ENCODE peak calls at places on chromosomes 7 and 10, in five cellular contexts. U is psoas muscle, A is pancreas, X is breast epithelium, E is HepG2. I is an unnamed sample.

GRCh38 chr7:105790996-105791395 is 85.4 kb downstream of the ATXN7L1 start:
- DNase-seq in U (no peak), A (no peak), X (no peak), E (no peak), I (no peak)

GRCh38 chr10:110919971-110920881 is 822 bp downstream of the SHOC2 start:
- DNase-seq in U (no peak), A (peak; percentile 78), X (peak; percentile 32), E (no peak), I (peak; percentile 52)

GRCh38 chr10:70546585-70546984 is 56.0 kb downstream of the PRF1 start:
- DNase-seq in U (no peak), A (no peak), X (no peak), E (no peak), I (no peak)

GRCh38 chr10:45374451-45375052 is 536 bp downstream of the ALOX5 start:
- DNase-seq in U (no peak), A (no peak), X (no peak), E (no peak), I (peak; percentile 58)

GRCh38 chr7:104861729-104862128 is 152.3 kb upstream of the KMT2E start:
- DNase-seq in U (no peak), A (no peak), X (no peak), E (no peak), I (no peak)

GRCh38 chr7:19677201-19677600 is 31.6 kb downstream of the POLR1F start:
- DNase-seq in U (no peak), A (no peak), X (no peak), E (no peak), I (no peak)

GRCh38 chr7:17674166-17674955 is 265.9 kb downstream of the SNX13 start:
- DNase-seq in U (no peak), A (no peak), X (peak; percentile 25), E (no peak), I (no peak)

GRCh38 chr10:86966008-86966654 is 2.2 kb upstream of the ADIRF start:
- DNase-seq in U (no peak), A (no peak), X (no peak), E (no peak), I (no peak)

GRCh38 chr7:150787321-150788281 is 12.6 kb downstream of the TMEM176B start:
- DNase-seq in U (no peak), A (no peak), X (no peak), E (no peak), I (peak; percentile 49)

GRCh38 chr10:110625951-110626855 is 17.9 kb upstream of the RBM20 start:
- DNase-seq in U (no peak), A (no peak), X (no peak), E (no peak), I (no peak)

GRCh38 chr10:71694567-71694968 is 25.0 kb downstream of the C10orf105 start:
- DNase-seq in U (no peak), A (no peak), X (no peak), E (no peak), I (no peak)

GRCh38 chr7:128425851-128426250 is 16.1 kb upstream of the IMPDH1 start:
- DNase-seq in U (peak; percentile 58), A (no peak), X (no peak), E (peak; percentile 49), I (peak; percentile 74)

GRCh38 chr7:6074612-6075380 is 43.6 kb downstream of the ANKRD61 start:
- DNase-seq in U (no peak), A (no peak), X (no peak), E (no peak), I (no peak)

GRCh38 chr10:98415710-98416077 is 712 bp upstream of the PYROXD2 start:
- DNase-seq in U (no peak), A (no peak), X (no peak), E (peak; percentile 12), I (no peak)

GRCh38 chr10:27542812-27543211 is 38.7 kb downstream of the RAB18 start:
- DNase-seq in U (no peak), A (no peak), X (no peak), E (no peak), I (peak; percentile 22)

GRCh38 chr10:69338547-69339450 is 60.5 kb downstream of the HK1 start:
- DNase-seq in U (no peak), A (no peak), X (no peak), E (no peak), I (no peak)

GRCh38 chr10:35388197-35388596 is 51.9 kb downstream of the CCNY start:
- DNase-seq in U (no peak), A (no peak), X (no peak), E (no peak), I (no peak)

GRCh38 chr7:155643804-155644177 is 670 bp upstream of the RBM33 start:
- DNase-seq in U (no peak), A (peak; percentile 74), X (no peak), E (no peak), I (no peak)

GRCh38 chr7:7554021-7554432 is 12.7 kb upstream of the MIOS start:
- DNase-seq in U (peak; percentile 18), A (no peak), X (no peak), E (no peak), I (no peak)

GRCh38 chr7:93148135-93148534 is at the start of gene SAMD9L:
- DNase-seq in U (no peak), A (no peak), X (no peak), E (no peak), I (no peak)

GRCh38 chr7:4738711-4739527 is 36.5 kb upstream of the AP5Z1 start:
- DNase-seq in U (peak; percentile 56), A (no peak), X (no peak), E (peak; percentile 77), I (peak; percentile 75)

DNA sequence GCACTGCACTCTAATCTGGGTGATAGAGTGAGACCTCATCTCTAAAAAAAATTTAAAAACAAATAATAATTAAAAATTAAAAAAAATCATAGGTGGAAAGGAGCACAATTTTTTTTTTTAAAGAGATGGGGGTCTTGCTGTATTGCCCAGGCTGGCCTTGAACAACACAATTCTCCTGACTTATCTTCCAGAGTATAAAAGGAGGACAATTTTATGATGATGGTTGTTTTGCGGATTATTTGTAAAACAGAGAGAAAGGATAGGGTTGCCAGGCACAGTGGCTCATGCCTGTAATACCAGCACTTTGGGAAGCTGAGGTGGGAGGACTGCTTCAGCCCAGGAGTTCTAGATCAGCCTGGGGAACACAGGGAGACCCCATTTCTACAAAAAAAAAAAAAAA is 5.0 kb downstream of the ACTR1A start:
- DNase-seq in U (no peak), A (no peak), X (no peak), E (no peak), I (no peak)
- H3K4me1 ChIP-seq in U (peaks cover 66% of the 10 kb centered on the region), A (peaks cover 6% of the 10 kb centered on the region), X (no peaks in the 10 kb centered on the region), E (peaks cover 43% of the 10 kb centered on the region), I (peaks cover 9% of the 10 kb centered on the region)

GRCh38 chr10:79293841-79294705 is 53.2 kb upstream of the PPIF start:
- DNase-seq in U (no peak), A (no peak), X (no peak), E (no peak), I (no peak)

GRCh38 chr10:79289801-79290200 is 57.5 kb upstream of the PPIF start:
- DNase-seq in U (no peak), A (no peak), X (no peak), E (no peak), I (no peak)

GRCh38 chr10:79295593-79295992 is 51.7 kb upstream of the PPIF start:
- DNase-seq in U (no peak), A (peak; percentile 12), X (no peak), E (no peak), I (no peak)

GRCh38 chr10:79292026-79292425 is 55.2 kb upstream of the PPIF start:
- DNase-seq in U (no peak), A (no peak), X (no peak), E (no peak), I (no peak)

DNA sequence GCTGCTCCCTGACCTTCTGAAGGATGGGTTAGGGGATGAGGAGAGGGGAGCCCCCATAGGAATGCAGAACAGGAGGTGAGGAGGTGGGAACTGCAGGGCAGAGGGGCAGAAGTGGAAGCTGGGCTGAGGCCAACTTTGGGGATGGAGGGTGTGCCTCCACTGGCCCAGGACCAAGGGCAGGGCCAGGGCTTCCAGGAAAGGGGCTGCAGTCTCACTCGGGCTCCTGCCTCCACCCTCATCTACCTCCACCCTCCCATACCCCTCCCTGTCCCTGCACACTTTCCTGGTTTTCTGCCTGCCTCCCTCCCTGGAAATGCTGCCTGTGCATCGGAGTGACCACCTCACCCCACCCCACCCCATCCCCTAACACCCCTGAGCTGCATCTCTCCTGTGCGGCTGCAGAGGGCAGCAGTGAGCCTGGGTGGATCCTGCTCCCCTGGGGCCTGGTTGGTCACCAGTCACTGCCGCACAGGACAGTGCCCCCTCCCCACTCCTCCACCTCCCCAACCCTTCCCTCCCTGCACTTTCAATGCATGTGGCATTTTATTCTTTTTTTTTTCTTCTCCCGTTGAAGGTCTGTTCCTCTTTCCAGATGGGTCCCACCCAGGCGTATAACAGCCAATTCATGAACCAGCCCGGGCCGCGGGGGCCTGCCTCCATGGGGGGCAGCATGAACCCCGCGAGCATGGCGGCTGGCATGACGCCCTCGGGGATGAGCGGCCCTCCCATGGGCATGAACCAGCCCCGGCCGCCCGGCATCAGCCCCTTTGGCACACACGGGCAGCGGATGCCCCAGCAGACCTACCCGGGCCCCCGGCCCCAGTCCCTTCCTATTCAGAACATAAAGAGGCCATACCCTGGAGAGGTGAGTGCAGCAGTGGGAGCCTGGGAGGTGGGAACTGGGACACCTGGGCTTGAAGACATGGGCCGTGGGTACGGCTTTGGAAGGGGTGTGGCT is 54.2 kb upstream of the PPIF start:
- DNase-seq in U (no peak), A (no peak), X (no peak), E (peak; percentile 18), I (no peak)
- TF ChIP-seq CTCF in U (peak; percentile 28), A (no peak), X (no peak), E (peak; percentile 74), I (peak; percentile 45)

DNA sequence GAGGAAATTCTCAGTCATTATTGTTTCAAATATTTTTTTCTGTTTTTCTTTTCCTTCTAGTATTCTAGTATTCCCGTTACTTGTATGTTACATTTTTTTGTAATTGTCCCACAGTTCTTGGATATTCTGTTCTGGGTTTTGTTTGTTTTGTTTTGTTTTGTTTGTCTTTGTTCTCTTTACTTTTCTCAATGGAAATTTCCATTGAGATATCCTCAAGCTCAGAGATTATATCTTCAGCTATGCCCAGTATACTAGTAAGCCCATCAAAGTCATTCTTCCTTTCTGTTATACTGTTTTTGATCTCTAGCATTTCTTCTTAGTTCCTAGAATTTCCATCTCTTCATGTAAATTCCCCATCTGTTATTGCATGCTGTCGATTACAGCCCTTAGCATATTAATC is 27.8 kb downstream of the GPR37 start:
- DNase-seq in U (no peak), A (no peak), X (no peak), E (no peak), I (no peak)
- H3K27ac ChIP-seq in U (no peak overlapping the region), A (no peak overlapping the region), X (no peak overlapping the region), E (no peak overlapping the region), I (no peak overlapping the region)

DNA sequence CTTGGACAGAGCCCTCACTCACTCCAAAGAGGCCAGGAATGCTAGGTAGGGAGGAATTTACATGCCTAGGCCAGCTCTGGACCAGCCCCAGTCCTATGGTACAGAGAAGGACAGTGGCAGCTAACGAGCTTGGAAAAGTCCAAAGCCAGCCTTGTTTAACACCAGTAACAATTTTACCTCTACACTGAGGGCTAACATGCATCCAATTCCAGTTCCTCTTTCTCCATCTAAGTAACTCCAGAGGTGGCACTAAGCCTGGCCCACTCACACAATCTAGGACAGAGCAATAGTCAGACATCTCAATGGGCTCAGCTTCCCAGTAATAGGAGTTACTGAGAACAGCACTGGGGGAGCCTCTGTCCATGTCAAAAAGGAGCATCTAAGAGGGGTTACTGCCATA is 5.7 kb upstream of the LCOR start:
- DNase-seq in U (no peak), A (no peak), X (no peak), E (no peak), I (no peak)
- H3K4me1 ChIP-seq in U (peaks cover 5% of the 10 kb centered on the region), A (no peaks in the 10 kb centered on the region), X (no peaks in the 10 kb centered on the region), E (peaks cover 28% of the 10 kb centered on the region), I (no peaks in the 10 kb centered on the region)